ENCODE peak calls at places on chromosomes 3 and 15, in five cellular contexts. H is activated CD8-positive, alpha-beta memory T cell treated with anti-CD3 and anti-CD28 coated beads for 24 hours; D is EL; M is osteocyte; T is head of caudate nucleus. E is an unnamed sample.

GRCh38 chr15:62608369-62608768 is 434.2 kb upstream of the TPM1 start:
- DNase-seq in M (no peak), H (no peak), D (no peak), T (peak), E (no peak)

GRCh38 chr3:51381333-51381705 is 3.8 kb upstream of the MANF start:
- DNase-seq in T (no peak), H (peak), D (no peak), M (no peak), E (no peak)

GRCh38 chr15:54604963-54605362 is 591.8 kb downstream of the RSL24D1 start:
- DNase-seq in M (no peak), D (no peak), T (no peak), H (no peak), E (no peak)

GRCh38 chr3:50635066-50635465 is 18.1 kb downstream of the MAPKAPK3 start:
- DNase-seq in D (no peak), T (no peak), M (no peak), H (no peak), E (no peak)

GRCh38 chr3:188214442-188214841 is 60.5 kb downstream of the LPP start:
- DNase-seq in M (no peak), T (no peak), D (no peak), H (no peak), E (peak)

GRCh38 chr3:54837964-54838363 is 89.9 kb downstream of the LRTM1 start:
- DNase-seq in H (no peak), M (no peak), D (peak), T (no peak), E (peak)

GRCh38 chr15:73081321-73081958 is 29.2 kb downstream of the NEO1 start:
- DNase-seq in M (no peak), D (peak), T (peak), H (no peak), E (peak)

GRCh38 chr3:29635888-29636287 is 355.0 kb downstream of the RBMS3 start:
- DNase-seq in H (no peak), D (no peak), M (no peak), T (no peak), E (peak)

GRCh38 chr15:74336061-74337005 is 31.1 kb downstream of the CYP11A1 start:
- DNase-seq in T (no peak), H (no peak), D (peak), M (no peak), E (no peak)

GRCh38 chr3:53149006-53149690 is 11.9 kb upstream of the PRKCD start:
- DNase-seq in D (no peak), M (no peak), H (no peak), T (no peak), E (no peak)

GRCh38 chr3:152046280-152046679 is 172.8 kb downstream of the SUCNR1 start:
- DNase-seq in M (no peak), T (no peak), H (no peak), D (no peak), E (no peak)

GRCh38 chr3:58520403-58520784 is 16.6 kb downstream of the ACOX2 start:
- DNase-seq in H (no peak), M (no peak), D (no peak), T (no peak), E (no peak)

GRCh38 chr3:126137490-126138130 is 42.8 kb downstream of the ALDH1L1 start:
- DNase-seq in T (no peak), M (peak), H (peak), D (no peak), E (no peak)

GRCh38 chr3:20104167-20104661 is 64.0 kb downstream of the KAT2B start:
- DNase-seq in M (no peak), H (peak), D (no peak), T (no peak), E (no peak)

GRCh38 chr15:55515991-55516776 is 8.2 kb upstream of the DNAAF4 start:
- DNase-seq in M (no peak), H (no peak), D (no peak), T (no peak), E (no peak)

GRCh38 chr15:36601497-36601932 is 22.1 kb downstream of the CDIN1 start:
- DNase-seq in M (no peak), H (no peak), T (peak), D (peak), E (peak)

GRCh38 chr3:170244566-170244965 is 22.3 kb downstream of the PRKCI start:
- DNase-seq in H (no peak), M (no peak), D (no peak), T (no peak), E (no peak)

GRCh38 chr15:84949043-84949442 is 32.6 kb upstream of the PDE8A start:
- DNase-seq in D (peak), H (no peak), M (no peak), T (no peak), E (peak)

GRCh38 chr15:94225616-94226015 is 5.7 kb upstream of the MCTP2 start:
- DNase-seq in H (no peak), D (peak), M (no peak), T (no peak), E (peak)

GRCh38 chr15:56805466-56806146 is 72.3 kb upstream of the ZNF280D start:
- DNase-seq in T (peak), D (peak), M (no peak), H (no peak), E (peak)

GRCh38 chr15:63288342-63288741 is 10.9 kb downstream of the APH1B start:
- DNase-seq in M (no peak), D (no peak), T (no peak), H (no peak), E (no peak)

GRCh38 chr3:79515072-79515471 is 252.7 kb downstream of the ROBO1 start:
- DNase-seq in H (no peak), T (peak), M (no peak), D (peak), E (no peak)

GRCh38 chr15:29132110-29132420 is 137.6 kb downstream of the NSMCE3 start:
- DNase-seq in D (no peak), H (no peak), M (no peak), T (no peak), E (no peak)

GRCh38 chr3:63089007-63089406 is 189.1 kb upstream of the SYNPR start:
- DNase-seq in T (no peak), D (no peak), M (no peak), H (no peak), E (peak)

GRCh38 chr15:25850154-25851111 is 12.7 kb downstream of the ATP10A start:
- DNase-seq in M (no peak), D (peak), H (peak), T (no peak), E (peak)

GRCh38 chr3:179560791-179561190 is 1.9 kb upstream of the ACTL6A start:
- DNase-seq in H (no peak), T (no peak), M (no peak), D (peak), E (no peak)

GRCh38 chr3:10788451-10788850 is 27.6 kb upstream of the SLC6A11 start:
- DNase-seq in M (no peak), D (no peak), T (no peak), H (no peak), E (no peak)

GRCh38 chr3:113436794-113437193 is 4.5 kb downstream of the CFAP44 start:
- DNase-seq in H (no peak), T (no peak), M (no peak), D (peak), E (peak)

GRCh38 chr3:16174389-16174788 is at the start of gene GALNT15:
- DNase-seq in D (peak), T (peak), H (no peak), M (no peak), E (peak)

GRCh38 chr3:51975857-51976549 is 1.1 kb downstream of the ABHD14A start:
- DNase-seq in M (no peak), D (peak), T (peak), H (no peak), E (peak)

GRCh38 chr3:108475220-108475782 is 35.1 kb downstream of the MYH15 start:
- DNase-seq in T (no peak), D (no peak), H (no peak), M (no peak), E (no peak)

GRCh38 chr15:100400996-100401395 is 59.2 kb upstream of the ADAMTS17 start:
- DNase-seq in D (no peak), T (no peak), H (no peak), M (no peak), E (no peak)

GRCh38 chr15:39667382-39668127 is 86.7 kb downstream of the THBS1 start:
- DNase-seq in M (no peak), H (no peak), D (no peak), T (no peak), E (no peak)

GRCh38 chr3:170117134-170117533 is 64.4 kb downstream of the PHC3 start:
- DNase-seq in D (peak), M (no peak), H (no peak), T (no peak), E (peak)

GRCh38 chr15:35078221-35078915 is 6.7 kb downstream of the NANOGP8 start:
- DNase-seq in T (peak), H (peak), D (peak), M (no peak), E (peak)